ENCODE peak calls at places on chromosome 14, in ten cellular contexts. Z is transverse colon, N is OCI-LY7, V is adrenal gland, O is fibroblast of mammary gland, R is left ventricle myocardium inferior, D is uterus, T is GM12865, S is IMR-90, P is BJ. Q is an unnamed sample.

GRCh38 chr14:61355892-61356325 is 34.5 kb downstream of the PRKCH start:
- DNase-seq in O (peak), D (peak), T (no peak), Z (no peak), R (peak), V (peak), S (peak), P (no peak), N (no peak), Q (peak)

GRCh38 chr14:38211258-38211735 is 3.6 kb downstream of the SSTR1 start:
- DNase-seq in O (peak), D (no peak), P (no peak), S (no peak), N (no peak), V (no peak), R (no peak), Z (no peak), T (no peak), Q (no peak)

GRCh38 chr14:89720741-89721315 is 233.7 kb downstream of the EFCAB11 start:
- DNase-seq in P (no peak), N (peak), Z (peak), S (no peak), D (no peak), R (peak), V (peak), O (no peak), T (peak), Q (no peak)

GRCh38 chr14:35234007-35234406 is 58.2 kb upstream of the PSMA6 start:
- DNase-seq in O (peak), V (no peak), T (no peak), P (peak), Z (no peak), R (no peak), D (no peak), S (peak), N (no peak), Q (no peak)

GRCh38 chr14:105102361-105102760 is 37.1 kb upstream of the GPR132 start:
- DNase-seq in Z (no peak), O (no peak), T (no peak), P (no peak), S (no peak), D (no peak), N (no peak), V (no peak), R (no peak), Q (no peak)

GRCh38 chr14:75690010-75690409 is 29.0 kb downstream of the TTLL5 start:
- DNase-seq in Z (no peak), T (no peak), D (no peak), O (no peak), S (peak), N (no peak), R (no peak), P (no peak), V (no peak), Q (no peak)

GRCh38 chr14:95452176-95452889 is 64.1 kb downstream of the SYNE3 start:
- DNase-seq in R (no peak), V (no peak), D (no peak), Z (no peak), N (peak), O (no peak), P (no peak), T (peak), S (no peak), Q (no peak)

GRCh38 chr14:60114881-60115280 is 23.2 kb downstream of the PCNX4 start:
- DNase-seq in R (no peak), N (no peak), Z (no peak), T (no peak), P (no peak), D (no peak), S (no peak), O (no peak), V (no peak), Q (no peak)

GRCh38 chr14:81390706-81391105 is 9.4 kb downstream of the STON2 start:
- DNase-seq in N (no peak), R (no peak), P (no peak), O (peak), V (peak), Z (no peak), S (no peak), D (no peak), T (no peak), Q (no peak)

GRCh38 chr14:75370416-75371205 is 57.2 kb upstream of the JDP2 start:
- DNase-seq in N (no peak), D (no peak), Z (no peak), S (no peak), V (no peak), O (no peak), R (no peak), T (no peak), P (no peak), Q (no peak)

GRCh38 chr14:51236314-51236713 is 3.7 kb upstream of the TMX1 start:
- DNase-seq in V (no peak), O (peak), D (no peak), Z (no peak), N (no peak), T (no peak), P (no peak), R (no peak), S (peak), Q (peak)

GRCh38 chr14:96091149-96091693 is 52.1 kb downstream of the C14orf132 start:
- DNase-seq in P (no peak), T (no peak), D (no peak), S (no peak), V (no peak), Z (no peak), O (no peak), N (no peak), R (no peak), Q (no peak)

GRCh38 chr14:77870646-77871045 is 70.7 kb downstream of the ADCK1 start:
- DNase-seq in Z (no peak), D (no peak), N (no peak), R (no peak), S (no peak), T (no peak), V (no peak), P (no peak), O (no peak), Q (no peak)

GRCh38 chr14:33847066-33847465 is 103.8 kb downstream of the EGLN3 start:
- DNase-seq in D (no peak), P (no peak), N (no peak), R (no peak), Z (no peak), O (no peak), S (no peak), T (no peak), V (no peak), Q (no peak)

GRCh38 chr14:70642313-70643235 is 858 bp downstream of the TTC9 start:
- DNase-seq in O (no peak), N (peak), P (no peak), R (no peak), Z (peak), S (no peak), D (no peak), V (no peak), T (peak), Q (no peak)

GRCh38 chr14:91228112-91229004 is 16.1 kb downstream of the GPR68 start:
- DNase-seq in S (peak), D (no peak), Z (no peak), P (no peak), V (no peak), N (peak), O (peak), T (peak), R (no peak), Q (peak)

GRCh38 chr14:60101801-60102200 is 10.1 kb downstream of the PCNX4 start:
- DNase-seq in S (peak), T (no peak), R (no peak), Z (no peak), O (peak), V (no peak), N (no peak), D (no peak), P (no peak), Q (no peak)

GRCh38 chr14:87491816-87492215 is 501.2 kb downstream of the GALC start:
- DNase-seq in Z (no peak), R (no peak), N (no peak), D (no peak), O (peak), P (no peak), T (no peak), S (no peak), V (no peak), Q (no peak)

GRCh38 chr14:61526405-61527312 is 168.7 kb upstream of the HIF1A start:
- DNase-seq in S (no peak), Z (no peak), V (peak), O (no peak), T (no peak), P (no peak), R (peak), D (no peak), N (no peak), Q (no peak)

GRCh38 chr14:84998216-84998615 is 531.7 kb upstream of the FLRT2 start:
- DNase-seq in D (no peak), O (no peak), P (no peak), V (no peak), N (no peak), T (no peak), R (no peak), S (no peak), Z (no peak), Q (no peak)

GRCh38 chr14:104531421-104532190 is 48.0 kb upstream of the C14orf180 start:
- DNase-seq in Z (no peak), V (no peak), O (no peak), N (no peak), S (no peak), P (no peak), D (no peak), T (no peak), R (no peak), Q (no peak)

GRCh38 chr14:37985826-37986470 is 221.8 kb upstream of the SSTR1 start:
- DNase-seq in T (peak), S (peak), Z (peak), R (no peak), O (peak), P (no peak), D (no peak), N (peak), V (peak), Q (no peak)

GRCh38 chr14:104221636-104222375 is 83.4 kb downstream of the KIF26A start:
- DNase-seq in S (no peak), D (no peak), T (no peak), P (no peak), O (no peak), R (no peak), Z (no peak), N (no peak), V (peak), Q (no peak)

GRCh38 chr14:54756656-54757392 is 145.8 kb downstream of the GCH1 start:
- DNase-seq in P (no peak), R (no peak), Z (no peak), S (no peak), D (no peak), N (no peak), V (no peak), T (no peak), O (no peak), Q (no peak)

GRCh38 chr14:79658224-79658623 is 553.1 kb downstream of the DIO2 start:
- DNase-seq in S (no peak), P (no peak), D (no peak), V (no peak), N (no peak), T (no peak), R (no peak), Z (no peak), O (no peak), Q (no peak)

GRCh38 chr14:55373784-55374725 is 37.6 kb downstream of the ATG14 start:
- DNase-seq in V (no peak), R (no peak), T (peak), D (no peak), N (peak), S (peak), P (no peak), O (peak), Z (no peak), Q (no peak)

GRCh38 chr14:104404922-104405321 is 174.6 kb upstream of the C14orf180 start:
- DNase-seq in T (no peak), R (no peak), Z (no peak), V (no peak), N (no peak), D (no peak), O (no peak), P (no peak), S (no peak), Q (no peak)

GRCh38 chr14:33556382-33557121 is 394.3 kb downstream of the EGLN3 start:
- DNase-seq in T (no peak), P (no peak), O (peak), V (no peak), S (no peak), N (no peak), R (no peak), Z (no peak), D (no peak), Q (no peak)

GRCh38 chr14:36604757-36605505 is 22.5 kb upstream of the NKX2-8 start:
- DNase-seq in V (peak), Z (peak), R (no peak), P (peak), T (peak), D (no peak), S (peak), O (peak), N (peak), Q (peak)

GRCh38 chr14:38992067-38992835 is 110.8 kb downstream of the SEC23A start:
- DNase-seq in N (no peak), O (no peak), T (no peak), P (no peak), D (no peak), R (no peak), S (no peak), Z (no peak), V (no peak), Q (no peak)

GRCh38 chr14:69917287-69917686 is 38.1 kb downstream of the SMOC1 start:
- DNase-seq in P (no peak), O (peak), N (no peak), S (no peak), D (no peak), V (no peak), Z (no peak), R (no peak), T (no peak), Q (no peak)

DNA sequence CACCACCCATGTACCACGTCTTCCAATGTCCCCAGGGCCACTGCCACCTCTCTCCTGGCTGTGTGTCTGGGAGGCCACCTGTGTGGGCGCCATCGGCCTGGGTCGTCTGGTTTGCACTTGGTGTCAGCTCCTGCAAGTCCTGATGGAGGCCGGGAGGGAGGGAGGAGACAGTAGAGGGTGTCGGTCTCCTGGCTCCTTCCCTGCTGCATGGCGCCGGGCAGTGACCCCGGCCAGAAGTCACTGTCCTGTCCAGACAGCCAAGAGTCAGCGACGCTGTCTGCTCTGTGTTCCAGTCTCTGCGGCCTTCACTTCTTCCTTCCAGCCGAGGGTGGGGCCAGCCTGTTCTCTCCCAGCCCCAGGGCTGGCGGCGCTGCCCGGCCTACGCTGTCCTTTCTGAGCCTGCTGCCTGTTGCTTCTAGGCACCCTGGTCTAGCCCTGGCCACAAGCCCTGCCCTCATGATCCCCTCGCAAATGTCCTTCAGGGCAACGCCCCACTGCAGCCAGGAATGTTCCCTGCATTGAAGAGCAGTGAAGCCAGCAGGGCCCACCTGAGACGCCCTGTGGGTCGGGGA is 13.0 kb upstream of the LBHD2 start:
- DNase-seq in O (no peak), S (no peak), D (no peak), N (no peak), R (peak), V (no peak), P (no peak), T (no peak), Z (peak), Q (no peak)
- H3K4me3 ChIP-seq in O (no peak), S (no peak), D (no peak), N (no peak), R (no peak), V (no peak), P (no peak), T (no peak), Z (no peak), Q (no peak)

GRCh38 chr14:58641509-58641908 is 3.7 kb downstream of the DACT1 start:
- DNase-seq in P (no peak), S (no peak), T (no peak), N (no peak), O (no peak), Z (no peak), V (no peak), D (no peak), R (no peak), Q (no peak)
- H3K4me3 ChIP-seq in P (no peak), S (no peak), T (no peak), N (no peak), O (no peak), Z (no peak), V (no peak), D (no peak), R (no peak), Q (no peak)

GRCh38 chr14:102930753-102931579 is 8.5 kb downstream of the AMN start:
- DNase-seq in R (no peak), Z (peak), D (no peak), S (peak), N (no peak), P (no peak), O (peak), T (no peak), V (peak), Q (no peak)

GRCh38 chr14:102927878-102928411 is 5.5 kb downstream of the AMN start:
- DNase-seq in S (no peak), V (no peak), Z (peak), P (no peak), N (no peak), O (no peak), D (no peak), R (no peak), T (no peak), Q (no peak)

GRCh38 chr14:102928412-102929348 is 6.2 kb downstream of the AMN start:
- DNase-seq in V (no peak), N (peak), R (peak), Z (peak), P (no peak), O (no peak), T (peak), S (peak), D (peak), Q (no peak)

GRCh38 chr14:102930138-102930752 is 7.8 kb downstream of the AMN start:
- DNase-seq in O (no peak), T (no peak), P (no peak), N (no peak), R (no peak), S (no peak), Z (peak), D (no peak), V (no peak), Q (no peak)

GRCh38 chr14:102929349-102930137 is 7.1 kb downstream of the AMN start:
- DNase-seq in O (no peak), R (no peak), P (no peak), V (no peak), T (no peak), S (no peak), N (no peak), Z (peak), D (no peak), Q (no peak)
- H3K4me3 ChIP-seq in O (no peak), R (peak), P (no peak), V (no peak), T (no peak), S (peak), N (no peak), Z (peak), D (peak), Q (no peak)

GRCh38 chr14:92922883-92923743 is at the start of gene CHGA:
- DNase-seq in S (peak), T (peak), Z (peak), D (peak), P (no peak), O (peak), R (peak), N (peak), V (peak), Q (peak)

GRCh38 chr14:92925446-92925845 is 2.5 kb downstream of the CHGA start:
- DNase-seq in P (no peak), V (no peak), R (no peak), O (no peak), S (no peak), N (no peak), Z (no peak), D (no peak), T (no peak), Q (no peak)

GRCh38 chr14:92923744-92924103 is 774 bp downstream of the CHGA start:
- DNase-seq in Z (no peak), T (no peak), R (no peak), D (no peak), S (no peak), O (no peak), N (no peak), P (no peak), V (no peak), Q (no peak)

GRCh38 chr14:92922155-92922735 is 705 bp upstream of the CHGA start:
- DNase-seq in S (no peak), T (no peak), P (no peak), Z (no peak), R (no peak), V (no peak), O (no peak), D (no peak), N (peak), Q (no peak)

DNA sequence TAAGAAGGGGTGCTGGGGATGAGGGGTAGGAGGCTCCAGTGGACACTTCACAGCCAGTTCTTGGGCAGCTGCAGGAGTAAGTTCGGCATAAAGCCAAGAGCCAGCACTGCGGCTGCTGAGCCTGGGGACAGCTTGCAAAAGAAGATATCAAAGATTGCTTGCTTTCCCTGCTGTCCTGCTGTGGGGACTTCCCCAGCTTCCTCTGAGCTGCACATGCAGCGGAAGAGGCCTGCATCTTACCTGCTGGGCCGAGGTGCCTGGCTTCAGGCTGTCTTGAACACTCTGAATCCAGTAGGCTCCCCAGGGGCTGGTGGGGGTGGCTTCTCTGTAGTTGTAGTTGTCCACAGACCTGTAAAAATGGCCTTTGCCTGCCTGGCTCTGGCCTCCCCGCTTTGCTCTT is 1.3 kb downstream of the CHGA start:
- DNase-seq in P (no peak), D (no peak), Z (no peak), O (no peak), V (no peak), R (no peak), N (peak), T (peak), S (no peak), Q (no peak)
- H3K4me3 ChIP-seq in P (no peak), D (no peak), Z (no peak), O (no peak), V (no peak), R (no peak), N (peak), T (no peak), S (no peak), Q (no peak)

GRCh38 chr14:100902295-100902694 is 1.2 kb downstream of the RTL1 start:
- DNase-seq in S (no peak), D (no peak), P (no peak), N (peak), T (no peak), Z (no peak), V (peak), O (no peak), R (no peak), Q (no peak)

GRCh38 chr14:100899841-100900771 is 3.4 kb downstream of the RTL1 start:
- DNase-seq in S (no peak), V (peak), R (no peak), D (no peak), Z (no peak), N (no peak), T (no peak), O (no peak), P (no peak), Q (no peak)

GRCh38 chr14:100898935-100899840 is 4.3 kb downstream of the RTL1 start:
- DNase-seq in Z (no peak), P (no peak), O (no peak), V (peak), D (no peak), T (no peak), R (peak), S (no peak), N (no peak), Q (no peak)

GRCh38 chr14:100901391-100902183 is 1.9 kb downstream of the RTL1 start:
- DNase-seq in R (no peak), N (no peak), Z (no peak), P (no peak), O (no peak), D (no peak), V (peak), T (no peak), S (no peak), Q (no peak)

DNA sequence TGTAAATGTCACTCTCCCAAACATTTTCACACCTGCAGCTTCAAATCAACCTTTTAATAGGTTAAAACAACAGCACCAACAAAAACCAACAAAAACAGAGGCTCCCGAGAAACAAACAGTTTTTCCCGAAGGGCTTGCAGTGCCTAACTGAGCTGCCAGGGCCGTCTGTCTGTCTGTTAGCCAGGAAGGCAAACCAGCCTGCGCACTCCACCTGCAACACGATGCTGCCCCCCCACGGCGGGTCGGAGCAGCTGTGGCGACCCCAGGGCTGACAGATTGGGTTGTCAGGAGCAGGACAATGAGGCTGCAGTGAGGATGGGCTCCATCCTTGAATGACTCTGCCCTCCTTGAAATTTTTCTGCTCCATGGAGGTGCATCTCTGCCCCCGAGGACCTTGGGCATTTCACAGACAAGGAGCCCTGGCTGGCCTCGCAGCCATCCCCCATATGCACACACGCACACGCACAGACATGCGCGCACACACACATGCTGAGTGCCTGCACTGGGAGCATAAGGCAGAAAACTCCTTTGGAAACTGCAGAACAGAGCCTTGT is 2.6 kb downstream of the RTL1 start:
- DNase-seq in P (no peak), R (no peak), Z (peak), N (peak), T (no peak), S (no peak), D (no peak), O (no peak), V (peak), Q (peak)
- H3K4me3 ChIP-seq in P (no peak), R (no peak), Z (no peak), N (no peak), T (no peak), S (no peak), D (no peak), O (no peak), V (no peak), Q (no peak)

Q was measured in MG63.